ENCODE peak calls at places on chromosomes 3 and 15, in eight cellular contexts. Y, K, D, W, E, L, M and G are unnamed samples.
A peak's percentile ranks its signal among the peaks of the same experiment; 100 is the strongest.

GRCh38 chr15:44215594-44215993 is 20.5 kb upstream of the FRMD5 start:
- DNase-seq in Y (no peak), M (peak; percentile 71), D (peak; percentile 73), L (peak; percentile 96), K (peak; percentile 33), W (no peak), E (no peak), G (peak; percentile 94)

GRCh38 chr3:41933154-41933676 is 28.7 kb downstream of the ULK4 start:
- DNase-seq in Y (no peak), M (peak; percentile 92), D (peak; percentile 51), W (no peak), K (peak; percentile 24), E (no peak), L (peak; percentile 72), G (peak; percentile 61)

GRCh38 chr3:134008630-134009156 is 21.0 kb downstream of the SLCO2A1 start:
- DNase-seq in E (no peak), D (peak; percentile 56), L (peak; percentile 82), K (peak; percentile 44), Y (no peak), W (no peak), M (peak; percentile 72), G (peak; percentile 86)

GRCh38 chr3:133016838-133017309 is 21.3 kb upstream of the TMEM108 start:
- DNase-seq in L (no peak), E (no peak), D (no peak), K (no peak), W (no peak), Y (no peak), M (no peak), G (no peak)

GRCh38 chr3:13235897-13236296 is 162.7 kb upstream of the IQSEC1 start:
- DNase-seq in M (no peak), W (no peak), K (no peak), Y (no peak), L (no peak), D (peak; percentile 4), E (no peak), G (no peak)

GRCh38 chr15:61742591-61742990 is 317.7 kb downstream of the VPS13C start:
- DNase-seq in L (no peak), W (no peak), Y (no peak), E (no peak), K (no peak), M (peak; percentile 45), D (peak; percentile 84), G (peak; percentile 71)

GRCh38 chr15:56758770-56759449 is 25.6 kb upstream of the ZNF280D start:
- DNase-seq in D (peak; percentile 78), L (peak; percentile 81), K (no peak), M (no peak), Y (no peak), E (no peak), W (no peak), G (peak; percentile 66)

GRCh38 chr3:16888785-16889607 is 4.2 kb downstream of the PLCL2 start:
- DNase-seq in E (peak; percentile 40), L (no peak), D (no peak), Y (no peak), W (no peak), K (no peak), M (no peak), G (no peak)

GRCh38 chr3:48215876-48216275 is 7.4 kb upstream of the CAMP start:
- DNase-seq in K (no peak), L (no peak), Y (peak; percentile 53), M (no peak), W (peak; percentile 43), D (no peak), E (no peak), G (no peak)

GRCh38 chr3:14806641-14807263 is 12.0 kb upstream of the FGD5 start:
- DNase-seq in M (peak; percentile 62), K (no peak), Y (no peak), L (peak; percentile 29), E (no peak), D (peak; percentile 41), W (no peak), G (peak; percentile 45)

GRCh38 chr3:138049157-138049919 is 39.4 kb downstream of the CLDN18 start:
- DNase-seq in K (no peak), E (no peak), W (no peak), Y (no peak), L (peak; percentile 79), M (no peak), D (no peak), G (no peak)

DNA sequence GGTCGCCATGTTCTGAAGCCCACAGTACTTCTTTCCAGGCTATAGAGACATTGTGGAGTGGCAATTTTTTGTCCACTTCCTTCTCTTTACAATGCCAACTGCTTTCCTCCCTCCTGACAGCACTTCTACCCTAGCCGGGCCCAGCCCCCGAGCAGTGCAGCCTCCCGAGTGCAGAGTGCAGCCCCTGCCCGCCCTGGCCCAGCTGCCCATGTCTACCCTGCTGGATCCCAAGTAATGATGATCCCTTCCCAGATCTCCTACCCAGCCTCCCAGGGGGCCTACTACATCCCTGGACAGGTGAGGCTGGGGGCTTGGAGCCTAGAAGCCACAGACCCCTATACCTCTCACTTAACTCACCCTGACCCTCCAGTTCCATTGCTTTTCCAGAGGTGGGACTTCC is 2.8 kb downstream of the EIF4G1 start:
- DNase-seq in M (no peak), W (no peak), K (no peak), D (no peak), L (no peak), Y (no peak), E (no peak), G (no peak)
- H3K4me3 ChIP-seq in M (peak overlapping the region; percentile 63), W (no peak overlapping the region), K (peak overlapping the region; percentile 95), D (peak overlapping the region; percentile 88), L (peak overlapping the region; percentile 91), Y (peak overlapping the region; percentile 83), E (no peak overlapping the region), G (peak overlapping the region; percentile 73)

GRCh38 chr3:20043825-20044224 is 3.6 kb downstream of the KAT2B start:
- DNase-seq in E (peak; percentile 34), K (no peak), D (no peak), L (no peak), M (peak; percentile 60), W (no peak), Y (no peak), G (no peak)
- H3K4me3 ChIP-seq in E (no peak overlapping the region), K (no peak overlapping the region), D (no peak overlapping the region), L (no peak overlapping the region), M (peak overlapping the region; percentile 20), W (peak overlapping the region; percentile 16), Y (peak overlapping the region; percentile 52), G (no peak overlapping the region)

GRCh38 chr15:31265871-31266711 is 60.5 kb upstream of the KLF13 start:
- DNase-seq in E (peak; percentile 76), W (peak; percentile 34), L (no peak), D (no peak), M (no peak), Y (peak; percentile 43), K (no peak), G (no peak)

GRCh38 chr15:31265090-31265870 is 61.4 kb upstream of the KLF13 start:
- DNase-seq in L (no peak), E (no peak), M (no peak), Y (peak; percentile 9), D (no peak), W (peak; percentile 3), K (no peak), G (no peak)

GRCh38 chr15:31267161-31268107 is 59.2 kb upstream of the KLF13 start:
- DNase-seq in E (no peak), L (no peak), K (no peak), W (peak; percentile 2), D (no peak), M (no peak), Y (peak; percentile 11), G (no peak)

GRCh38 chr15:31268108-31268501 is 58.5 kb upstream of the KLF13 start:
- DNase-seq in K (no peak), E (no peak), D (no peak), L (no peak), Y (peak; percentile 5), M (no peak), W (peak; percentile 3), G (no peak)

GRCh38 chr15:31266712-31267111 is 59.9 kb upstream of the KLF13 start:
- DNase-seq in K (no peak), M (no peak), W (peak; percentile 7), E (no peak), D (no peak), Y (no peak), L (no peak), G (no peak)
- H3K4me3 ChIP-seq in K (no peak overlapping the region), M (no peak overlapping the region), W (no peak overlapping the region), E (no peak overlapping the region), D (no peak overlapping the region), Y (no peak overlapping the region), L (no peak overlapping the region), G (no peak overlapping the region)

GRCh38 chr3:171811059-171811912 is 1.0 kb upstream of the PLD1 start:
- DNase-seq in D (peak; percentile 99), M (peak; percentile 100), W (peak; percentile 53), K (peak; percentile 75), L (peak; percentile 98), E (no peak), Y (no peak), G (peak; percentile 98)
- H3K4me3 ChIP-seq in D (peak overlapping the region; percentile 67), M (peak overlapping the region; percentile 61), W (peak overlapping the region; percentile 79), K (peak overlapping the region; percentile 55), L (peak overlapping the region; percentile 81), E (no peak overlapping the region), Y (peak overlapping the region; percentile 85), G (peak overlapping the region; percentile 51)

GRCh38 chr15:88624971-88625290 is 3.8 kb downstream of the AEN start:
- DNase-seq in E (no peak), W (no peak), K (no peak), Y (no peak), D (no peak), L (peak; percentile 33), M (no peak), G (no peak)
- H3K4me3 ChIP-seq in E (no peak overlapping the region), W (no peak overlapping the region), K (peak overlapping the region; percentile 92), Y (peak overlapping the region; percentile 18), D (no peak overlapping the region), L (peak overlapping the region; percentile 61), M (no peak overlapping the region), G (no peak overlapping the region)

GRCh38 chr3:20062996-20063395 is 22.8 kb downstream of the KAT2B start:
- DNase-seq in E (no peak), M (no peak), L (no peak), D (no peak), W (no peak), Y (no peak), K (no peak), G (no peak)

GRCh38 chr3:20057612-20058180 is 17.4 kb downstream of the KAT2B start:
- DNase-seq in L (no peak), Y (no peak), K (no peak), M (no peak), W (no peak), E (no peak), D (no peak), G (no peak)

GRCh38 chr3:20061331-20061730 is 21.1 kb downstream of the KAT2B start:
- DNase-seq in L (no peak), M (no peak), Y (no peak), E (no peak), W (no peak), K (no peak), D (no peak), G (no peak)

GRCh38 chr3:20064387-20064786 is 24.1 kb downstream of the KAT2B start:
- DNase-seq in M (no peak), D (peak; percentile 85), K (no peak), E (no peak), Y (no peak), W (no peak), L (no peak), G (peak; percentile 86)

GRCh38 chr3:20060924-20061323 is 20.7 kb downstream of the KAT2B start:
- DNase-seq in W (no peak), Y (no peak), E (no peak), L (peak; percentile 63), D (peak; percentile 84), K (no peak), M (no peak), G (peak; percentile 84)
- H3K4me3 ChIP-seq in W (no peak overlapping the region), Y (peak overlapping the region; percentile 34), E (no peak overlapping the region), L (peak overlapping the region; percentile 57), D (peak overlapping the region; percentile 5), K (no peak overlapping the region), M (no peak overlapping the region), G (peak overlapping the region; percentile 0)

GRCh38 chr15:33492434-33493052 is 181.8 kb downstream of the RYR3 start:
- DNase-seq in D (no peak), M (no peak), Y (no peak), E (no peak), L (no peak), K (no peak), W (peak; percentile 11), G (no peak)
- H3K4me3 ChIP-seq in D (no peak overlapping the region), M (no peak overlapping the region), Y (no peak overlapping the region), E (no peak overlapping the region), L (no peak overlapping the region), K (no peak overlapping the region), W (no peak overlapping the region), G (no peak overlapping the region)